ENCODE peak calls at places on chromosomes 6 and 20, in seven cellular contexts. J is GM12878, A is NT2/D1, C is spleen, L is BE2C, U is psoas muscle, R is fibroblast of lung. T is an unnamed sample. For H3K4me1, the result is how much of the 10 kb centered on the place peaks cover.

GRCh38 chr6:169904051-169904922 is 152.9 kb downstream of the ERMARD start:
- DNase-seq in J (no peak), A (no peak), C (no peak), L (no peak), U (no peak), R (no peak), T (no peak)

GRCh38 chr6:149483849-149484635 is 772 bp downstream of the ZC3H12D start:
- DNase-seq in J (no peak), A (no peak), C (no peak), L (no peak), U (no peak), R (no peak), T (no peak)

GRCh38 chr6:17389274-17389847 is 4.0 kb upstream of the CAP2 start:
- DNase-seq in J (no peak), A (no peak), C (no peak), L (no peak), U (no peak), R (no peak), T (no peak)

GRCh38 chr6:38150681-38151296 is 331.3 kb downstream of the ZFAND3 start:
- DNase-seq in J (no peak), A (no peak), C (no peak), L (no peak), U (no peak), R (no peak), T (no peak)

GRCh38 chr6:624979-625378 is 31.9 kb downstream of the HUS1B start:
- DNase-seq in J (peak), A (peak), C (no peak), L (no peak), U (no peak), R (peak), T (no peak)

GRCh38 chr20:9015984-9016324 is 52.9 kb upstream of the PLCB4 start:
- DNase-seq in J (no peak), A (no peak), C (no peak), L (no peak), U (no peak), R (peak), T (no peak)

GRCh38 chr20:47413189-47413588 is 56.7 kb upstream of the ZMYND8 start:
- DNase-seq in J (no peak), A (no peak), C (no peak), L (no peak), U (no peak), R (no peak), T (no peak)

GRCh38 chr20:52497731-52498130 is 306.2 kb upstream of the ZFP64 start:
- DNase-seq in J (no peak), A (no peak), C (no peak), L (no peak), U (no peak), R (peak), T (no peak)

GRCh38 chr6:28449056-28449455 is 5.8 kb upstream of the ZSCAN23 start:
- DNase-seq in J (no peak), A (no peak), C (no peak), L (no peak), U (no peak), R (no peak), T (no peak)

GRCh38 chr6:158706369-158706982 is 56.6 kb downstream of the SYTL3 start:
- DNase-seq in J (no peak), A (no peak), C (peak), L (peak), U (peak), R (peak), T (peak)

GRCh38 chr6:108166664-108167448 is 1.0 kb downstream of the NR2E1 start:
- DNase-seq in J (no peak), A (no peak), C (no peak), L (no peak), U (no peak), R (no peak), T (no peak)

GRCh38 chr6:108164537-108164814 is 1.3 kb upstream of the NR2E1 start:
- DNase-seq in J (no peak), A (no peak), C (no peak), L (no peak), U (no peak), R (no peak), T (no peak)

GRCh38 chr6:108163644-108164536 is 1.9 kb upstream of the NR2E1 start:
- DNase-seq in J (no peak), A (no peak), C (no peak), L (no peak), U (no peak), R (no peak), T (no peak)

GRCh38 chr6:108165714-108166663 is at the start of gene NR2E1:
- DNase-seq in J (no peak), A (no peak), C (no peak), L (no peak), U (no peak), R (peak), T (no peak)

DNA sequence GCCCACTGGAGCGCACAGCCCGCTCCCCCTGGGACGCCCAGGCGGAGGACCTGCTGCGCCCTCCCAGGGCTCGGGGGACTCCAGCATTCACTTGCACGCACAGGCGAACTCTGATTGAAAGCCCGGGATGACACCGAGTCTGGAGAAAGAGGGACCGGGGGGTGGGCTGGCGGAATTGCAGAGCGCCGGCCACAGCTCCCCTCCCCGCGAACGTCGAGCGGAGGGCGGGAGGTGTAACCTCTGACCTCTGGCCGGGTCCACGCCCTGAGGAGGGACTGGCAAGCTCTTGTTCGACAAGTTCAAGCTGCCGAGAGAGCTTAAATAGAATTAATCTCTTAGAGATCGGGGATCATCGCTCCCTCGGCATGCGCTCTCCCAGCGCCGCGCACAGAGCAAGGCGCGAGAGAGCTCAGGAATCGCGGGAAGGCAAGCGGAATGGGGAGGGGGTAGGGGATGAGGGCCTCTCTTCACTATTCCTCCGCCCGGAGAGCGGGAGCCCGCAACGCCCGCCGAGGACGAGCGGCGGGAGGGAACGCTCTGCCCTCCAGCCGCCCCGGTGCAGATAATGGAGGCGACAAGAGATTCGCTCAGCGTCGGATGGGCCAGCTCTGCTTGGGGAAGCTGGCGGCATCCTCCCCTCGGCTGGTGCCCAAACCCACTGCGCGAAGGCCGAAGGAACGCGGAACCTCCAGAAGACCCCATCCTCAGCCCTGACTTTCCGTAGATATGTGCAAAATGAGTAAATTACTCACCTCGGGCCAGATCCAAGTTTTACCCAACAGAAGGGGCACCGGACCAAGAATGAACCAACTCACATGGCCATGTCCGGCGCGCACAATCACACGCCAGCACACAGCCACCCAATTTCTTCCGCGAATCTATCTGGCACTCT is 761 bp upstream of the NR2E1 start:
- DNase-seq in J (no peak), A (no peak), C (no peak), L (no peak), U (no peak), R (no peak), T (no peak)
- H3K4me1 ChIP-seq in J (under half), A (under half), C (half or more), L (under half), U (under half), R (under half), T (under half)

GRCh38 chr20:14881518-14881917 is 544.1 kb upstream of the FLRT3 start:
- DNase-seq in J (no peak), A (no peak), C (no peak), L (no peak), U (no peak), R (no peak), T (no peak)

GRCh38 chr20:14882846-14883245 is 545.4 kb upstream of the FLRT3 start:
- DNase-seq in J (no peak), A (no peak), C (no peak), L (no peak), U (no peak), R (no peak), T (no peak)

GRCh38 chr20:14879839-14880238 is 542.4 kb upstream of the FLRT3 start:
- DNase-seq in J (no peak), A (no peak), C (no peak), L (no peak), U (no peak), R (peak), T (no peak)

GRCh38 chr20:14883324-14883723 is 545.9 kb upstream of the FLRT3 start:
- DNase-seq in J (no peak), A (no peak), C (no peak), L (no peak), U (no peak), R (no peak), T (no peak)

GRCh38 chr20:14882157-14882556 is 544.7 kb upstream of the FLRT3 start:
- DNase-seq in J (no peak), A (no peak), C (no peak), L (no peak), U (no peak), R (no peak), T (no peak)
- H3K4me1 ChIP-seq in J (under half), A (under half), C (under half), L (under half), U (under half), R (under half), T (under half)

GRCh38 chr6:41577865-41578713 is 31.9 kb downstream of the FOXP4 start:
- DNase-seq in J (no peak), A (no peak), C (no peak), L (peak), U (no peak), R (peak), T (no peak)
- H3K4me1 ChIP-seq in J (under half), A (under half), C (under half), L (under half), U (under half), R (under half), T (under half)

GRCh38 chr6:155182103-155182502 is 81.7 kb upstream of the CLDN20 start:
- DNase-seq in J (no peak), A (no peak), C (no peak), L (no peak), U (no peak), R (no peak), T (no peak)

GRCh38 chr6:155186052-155186658 is 77.7 kb upstream of the CLDN20 start:
- DNase-seq in J (no peak), A (no peak), C (no peak), L (no peak), U (no peak), R (peak), T (no peak)

GRCh38 chr6:155185544-155185943 is 78.3 kb upstream of the CLDN20 start:
- DNase-seq in J (no peak), A (peak), C (no peak), L (peak), U (no peak), R (peak), T (peak)

GRCh38 chr6:155181498-155181897 is 82.3 kb upstream of the CLDN20 start:
- DNase-seq in J (no peak), A (no peak), C (no peak), L (no peak), U (no peak), R (no peak), T (no peak)

DNA sequence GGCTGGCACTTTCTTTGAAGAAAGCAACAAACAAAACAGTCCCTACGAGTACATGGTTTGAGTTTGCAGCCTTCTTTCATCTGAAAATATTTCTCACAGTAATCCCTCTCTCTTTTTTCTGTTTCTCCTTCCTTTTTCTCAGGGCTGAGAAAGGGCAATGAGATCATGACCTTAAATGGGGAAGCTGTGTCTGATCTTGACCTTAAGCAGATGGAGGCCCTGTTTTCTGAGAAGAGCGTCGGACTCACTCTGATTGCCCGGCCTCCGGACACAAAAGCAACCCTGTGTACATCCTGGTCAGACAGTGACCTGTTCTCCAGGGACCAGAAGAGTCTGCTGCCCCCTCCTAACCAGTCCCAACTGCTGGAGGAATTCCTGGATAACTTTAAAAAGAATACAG is 80.7 kb upstream of the CLDN20 start:
- DNase-seq in J (no peak), A (no peak), C (no peak), L (no peak), U (no peak), R (no peak), T (no peak)
- H3K4me1 ChIP-seq in J (under half), A (under half), C (under half), L (under half), U (under half), R (under half), T (under half)

GRCh38 chr6:15362274-15363160 is 116.6 kb downstream of the JARID2 start:
- DNase-seq in J (no peak), A (no peak), C (no peak), L (no peak), U (no peak), R (no peak), T (no peak)
- H3K4me1 ChIP-seq in J (half or more), A (under half), C (half or more), L (under half), U (half or more), R (under half), T (under half)

GRCh38 chr20:51400051-51400926 is 142.2 kb downstream of the NFATC2 start:
- DNase-seq in J (peak), A (no peak), C (peak), L (no peak), U (no peak), R (no peak), T (peak)

GRCh38 chr20:51402201-51402600 is 140.3 kb downstream of the NFATC2 start:
- DNase-seq in J (no peak), A (no peak), C (peak), L (no peak), U (no peak), R (peak), T (no peak)

GRCh38 chr20:51403465-51404220 is 138.9 kb downstream of the NFATC2 start:
- DNase-seq in J (no peak), A (no peak), C (no peak), L (no peak), U (no peak), R (no peak), T (no peak)

GRCh38 chr20:51409192-51409875 is 133.2 kb downstream of the NFATC2 start:
- DNase-seq in J (no peak), A (no peak), C (no peak), L (no peak), U (no peak), R (no peak), T (no peak)

DNA sequence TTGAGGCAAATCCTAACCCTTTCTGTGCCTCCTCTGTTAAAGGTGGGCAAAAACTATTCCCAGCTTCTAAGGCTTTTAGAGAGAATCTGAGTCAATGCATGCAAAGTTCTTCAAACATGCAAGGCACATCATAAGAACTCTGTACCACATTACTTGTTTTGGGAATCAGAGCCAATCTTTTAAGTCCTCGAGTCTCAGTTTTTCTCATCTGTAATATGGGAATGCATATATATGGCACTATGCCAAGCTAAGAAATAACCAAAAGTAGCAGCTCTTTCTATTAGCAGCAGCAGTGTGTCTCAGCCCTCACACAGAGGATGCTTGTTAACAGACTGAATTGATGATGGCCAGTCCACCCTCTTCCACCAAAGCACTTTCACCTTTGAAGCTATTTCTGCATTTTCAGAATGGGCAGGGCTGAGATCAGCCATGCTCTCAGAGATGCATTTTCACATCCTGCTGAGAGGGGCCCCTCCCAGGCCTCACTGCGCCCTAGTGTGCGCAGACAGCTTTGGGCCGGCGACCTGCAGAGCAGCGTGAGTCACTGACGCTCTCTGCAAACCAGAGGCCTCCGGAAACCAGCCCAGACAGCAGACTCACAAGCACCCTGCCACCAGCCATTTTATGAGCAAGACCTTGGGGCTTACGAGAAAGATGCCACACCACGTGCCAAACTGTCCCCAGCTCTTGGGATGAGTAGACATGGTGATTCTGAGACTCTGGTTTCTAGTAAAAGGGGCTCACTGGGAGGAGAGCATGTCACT is 138.0 kb downstream of the NFATC2 start:
- DNase-seq in J (peak), A (no peak), C (peak), L (no peak), U (no peak), R (peak), T (peak)
- H3K4me1 ChIP-seq in J (half or more), A (under half), C (half or more), L (under half), U (under half), R (under half), T (under half)

GRCh38 chr6:115887887-115888286 is 172.8 kb downstream of the FRK start:
- DNase-seq in J (no peak), A (no peak), C (no peak), L (no peak), U (no peak), R (no peak), T (no peak)
- H3K4me1 ChIP-seq in J (under half), A (under half), C (under half), L (under half), U (under half), R (under half), T (under half)

GRCh38 chr20:58783515-58783914 is 67.2 kb downstream of the GNAS-AS1 start:
- DNase-seq in J (no peak), A (no peak), C (peak), L (no peak), U (no peak), R (no peak), T (no peak)
- H3K4me1 ChIP-seq in J (under half), A (under half), C (under half), L (under half), U (under half), R (under half), T (under half)